ENCODE peak calls at places on chromosomes 7 and 10, in seven cellular contexts. F, M, Q, T, S, K and Y are unnamed samples.

GRCh38 chr7:30761214-30762156 is 9.6 kb downstream of the INMT start:
- DNase-seq in Q (no peak), T (no peak), K (peak), M (no peak), F (no peak), S (no peak), Y (no peak)

GRCh38 chr7:118590107-118590506 is 365.6 kb downstream of the ANKRD7 start:
- DNase-seq in K (no peak), M (peak), S (no peak), F (no peak), Q (no peak), T (no peak), Y (no peak)

GRCh38 chr7:66069732-66070131 is 5.9 kb upstream of the ASL start:
- DNase-seq in S (no peak), T (no peak), Q (no peak), F (no peak), M (no peak), K (no peak), Y (no peak)

GRCh38 chr7:108613147-108613948 is 43.7 kb downstream of the DNAJB9 start:
- DNase-seq in T (no peak), F (no peak), K (no peak), Q (peak), S (no peak), M (no peak), Y (no peak)

GRCh38 chr10:103193820-103194529 is 903 bp upstream of the NT5C2 start:
- DNase-seq in F (no peak), Q (no peak), T (no peak), S (no peak), M (no peak), K (no peak), Y (no peak)

GRCh38 chr10:68105820-68106219 is 3.5 kb upstream of the MYPN start:
- DNase-seq in F (no peak), S (no peak), T (no peak), Q (no peak), M (no peak), K (no peak), Y (no peak)

GRCh38 chr7:24119852-24120251 is 164.1 kb upstream of the NPY start:
- DNase-seq in K (no peak), S (no peak), M (no peak), T (no peak), Q (no peak), F (no peak), Y (no peak)

GRCh38 chr7:7122701-7123281 is 59.6 kb upstream of the C1GALT1 start:
- DNase-seq in F (no peak), K (no peak), M (no peak), Q (no peak), T (no peak), S (no peak), Y (no peak)

GRCh38 chr10:44186150-44186549 is 198.7 kb downstream of the CXCL12 start:
- DNase-seq in T (no peak), F (peak), Q (no peak), S (no peak), M (no peak), K (no peak), Y (no peak)

GRCh38 chr10:103281753-103282152 is 4.8 kb downstream of the INA start:
- DNase-seq in S (no peak), M (peak), K (no peak), T (no peak), Q (peak), F (no peak), Y (no peak)

GRCh38 chr7:99693100-99693426 is 13.3 kb upstream of the CYP3A5 start:
- DNase-seq in Q (no peak), S (no peak), K (no peak), M (no peak), T (no peak), F (no peak), Y (no peak)

GRCh38 chr7:126529833-126530232 is 722.9 kb downstream of the GRM8 start:
- DNase-seq in S (no peak), Q (no peak), K (no peak), M (no peak), F (no peak), T (no peak), Y (no peak)

GRCh38 chr10:102064503-102064867 is 664 bp upstream of the HPS6 start:
- DNase-seq in S (no peak), M (no peak), K (no peak), F (no peak), Q (no peak), T (no peak), Y (no peak)

GRCh38 chr7:35753761-35754603 is 46.9 kb upstream of the SEPTIN7 start:
- DNase-seq in F (no peak), M (no peak), S (no peak), K (peak), Q (no peak), T (no peak), Y (peak)

GRCh38 chr7:1843271-1843861 is 173.3 kb downstream of the ELFN1 start:
- DNase-seq in F (no peak), Q (no peak), M (no peak), K (peak), T (no peak), S (no peak), Y (no peak)